ENCODE peak calls at places on chromosomes 2 and 18, in eight cellular contexts. I is HCT116, U is GM23338, Y is SK-N-SH, F is HepG2, K is breast epithelium, L is H1, T is K562. V is an unnamed sample. For H3K4me1, the result is how much of the 10 kb centered on the place peaks cover.

GRCh38 chr2:163884416-163884815 is 148.6 kb upstream of the FIGN start:
- DNase-seq in Y (no peak), L (no peak), T (no peak), F (no peak), U (peak), K (no peak), I (no peak), V (no peak)

GRCh38 chr2:80326214-80326613 is 21.7 kb upstream of the LRRTM1 start:
- DNase-seq in F (peak), I (no peak), T (no peak), U (peak), Y (peak), K (no peak), L (no peak), V (no peak)

GRCh38 chr2:173986805-173987204 is 21.6 kb upstream of the SP3 start:
- DNase-seq in T (no peak), F (peak), L (no peak), U (no peak), I (no peak), K (no peak), Y (no peak), V (no peak)

GRCh38 chr2:223995569-223995968 is 38.3 kb downstream of the MRPL44 start:
- DNase-seq in F (peak), I (peak), L (no peak), K (no peak), T (no peak), U (no peak), Y (no peak), V (no peak)

GRCh38 chr2:97706112-97706511 is 7.3 kb upstream of the ZAP70 start:
- DNase-seq in F (no peak), T (no peak), Y (no peak), L (no peak), U (no peak), K (no peak), I (no peak), V (no peak)

GRCh38 chr2:112493048-112493447 is 11.1 kb downstream of the TTL start:
- DNase-seq in Y (no peak), L (no peak), F (no peak), K (no peak), I (no peak), U (peak), T (peak), V (no peak)

GRCh38 chr2:109727929-109728447 is 66.1 kb upstream of the RGPD5 start:
- DNase-seq in I (no peak), U (no peak), F (no peak), L (no peak), K (peak), T (no peak), Y (no peak), V (peak)

GRCh38 chr2:8036366-8036765 is 645.5 kb upstream of the ID2 start:
- DNase-seq in F (no peak), Y (no peak), U (no peak), T (no peak), I (no peak), L (no peak), K (no peak), V (no peak)

GRCh38 chr2:232689152-232689910 is 7.8 kb upstream of the GIGYF2 start:
- DNase-seq in Y (peak), I (no peak), K (no peak), U (no peak), L (no peak), F (no peak), T (no peak), V (no peak)

GRCh38 chr2:237520290-237520689 is 33.2 kb downstream of the MLPH start:
- DNase-seq in L (no peak), I (no peak), T (no peak), Y (no peak), K (no peak), F (no peak), U (no peak), V (no peak)

DNA sequence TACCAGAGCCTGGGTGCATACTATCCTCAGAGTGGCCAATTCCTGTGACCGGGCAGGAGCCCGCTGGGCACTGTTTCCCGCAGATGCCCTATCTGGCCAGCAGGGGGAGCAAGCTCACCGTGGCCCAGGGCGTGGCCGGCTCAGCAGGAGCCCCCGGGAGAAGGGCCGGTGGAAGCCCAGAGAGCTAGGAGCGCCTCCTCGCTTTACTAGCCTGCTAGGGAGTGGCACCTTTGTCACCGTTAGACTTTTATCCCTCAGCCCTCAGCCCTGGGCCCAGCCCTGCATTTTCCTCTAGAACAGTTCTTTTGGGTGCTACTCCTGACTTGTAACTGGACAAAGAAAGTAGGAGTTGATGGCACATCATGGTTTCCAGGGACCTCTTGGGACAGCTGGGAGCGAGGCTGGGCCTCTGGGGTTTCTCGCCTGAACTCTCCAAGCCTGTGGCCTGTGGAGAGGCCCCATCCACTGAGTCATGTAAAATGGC is 24.0 kb downstream of the TMEM177 start:
- DNase-seq in Y (peak), U (peak), F (peak), I (peak), K (peak), L (peak), T (peak), V (peak)
- TF ChIP-seq POLR2AphosphoS5 in Y (no peak), U (no peak), F (no peak), I (no peak), K (no peak), L (no peak), T (no peak), V (peak)

GRCh38 chr2:182826051-182826450 is 40.4 kb downstream of the FRZB start:
- DNase-seq in T (no peak), K (no peak), L (no peak), U (no peak), F (no peak), Y (no peak), I (no peak), V (no peak)

GRCh38 chr2:182822733-182823132 is 43.7 kb downstream of the FRZB start:
- DNase-seq in K (no peak), F (no peak), T (no peak), U (no peak), I (no peak), L (no peak), Y (peak), V (no peak)

GRCh38 chr2:182824056-182824758 is 42.2 kb downstream of the FRZB start:
- DNase-seq in F (no peak), I (no peak), Y (no peak), L (no peak), T (no peak), U (no peak), K (no peak), V (no peak)

GRCh38 chr2:182827182-182827879 is 39.1 kb downstream of the FRZB start:
- DNase-seq in K (no peak), I (no peak), F (no peak), Y (no peak), L (no peak), T (no peak), U (no peak), V (no peak)

DNA sequence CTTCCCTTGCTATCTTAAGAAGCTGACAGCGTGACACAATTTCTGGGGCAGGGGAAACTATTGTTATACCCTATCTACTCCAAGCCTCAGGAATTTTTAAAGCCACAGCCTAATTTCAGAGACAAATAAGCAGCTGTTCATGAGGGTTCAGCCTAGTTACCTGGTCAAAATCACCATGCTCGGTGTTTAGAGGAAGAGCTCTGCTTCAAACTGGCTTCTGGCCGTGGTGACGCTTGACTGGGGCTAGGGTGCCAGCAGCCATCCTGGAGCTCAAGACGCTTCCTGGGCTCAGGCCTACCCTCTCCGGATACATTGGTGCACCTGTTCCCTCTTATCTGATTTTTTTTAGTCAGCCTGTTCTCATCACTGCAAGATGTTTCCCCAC is 41.7 kb downstream of the FRZB start:
- DNase-seq in K (no peak), T (no peak), Y (no peak), F (no peak), I (no peak), U (peak), L (no peak), V (no peak)
- H3K27ac ChIP-seq in K (no peak), T (no peak), Y (no peak), F (no peak), I (no peak), U (no peak), L (no peak), V (no peak)

GRCh38 chr18:26459340-26459739 is 89.0 kb downstream of the KCTD1 start:
- DNase-seq in Y (no peak), F (no peak), T (no peak), U (no peak), L (no peak), K (no peak), I (no peak), V (no peak)
- H3K4me1 ChIP-seq in Y (under half), F (under half), T (under half), U (under half), L (under half), K (under half), I (under half), V (under half)

GRCh38 chr2:127862228-127862627 is 4.3 kb upstream of the POLR2D start:
- DNase-seq in U (no peak), K (no peak), T (no peak), Y (no peak), L (no peak), I (no peak), F (no peak), V (no peak)
- TF ChIP-seq POLR2AphosphoS5 in U (no peak), K (no peak), T (no peak), Y (no peak), L (no peak), I (no peak), F (no peak), V (no peak)

GRCh38 chr2:215831296-215831913 is 181.9 kb downstream of the MREG start:
- DNase-seq in F (peak), T (no peak), I (no peak), K (no peak), U (no peak), L (no peak), Y (no peak), V (no peak)

GRCh38 chr2:215832791-215833190 is 180.6 kb downstream of the MREG start:
- DNase-seq in L (no peak), U (no peak), Y (no peak), I (no peak), T (no peak), F (peak), K (peak), V (peak)

GRCh38 chr2:215836881-215837280 is 176.5 kb downstream of the MREG start:
- DNase-seq in U (no peak), K (no peak), L (no peak), Y (no peak), T (no peak), F (no peak), I (no peak), V (no peak)

GRCh38 chr2:215835641-215836040 is 177.7 kb downstream of the MREG start:
- DNase-seq in F (no peak), U (no peak), Y (no peak), L (no peak), I (no peak), T (no peak), K (no peak), V (no peak)

DNA sequence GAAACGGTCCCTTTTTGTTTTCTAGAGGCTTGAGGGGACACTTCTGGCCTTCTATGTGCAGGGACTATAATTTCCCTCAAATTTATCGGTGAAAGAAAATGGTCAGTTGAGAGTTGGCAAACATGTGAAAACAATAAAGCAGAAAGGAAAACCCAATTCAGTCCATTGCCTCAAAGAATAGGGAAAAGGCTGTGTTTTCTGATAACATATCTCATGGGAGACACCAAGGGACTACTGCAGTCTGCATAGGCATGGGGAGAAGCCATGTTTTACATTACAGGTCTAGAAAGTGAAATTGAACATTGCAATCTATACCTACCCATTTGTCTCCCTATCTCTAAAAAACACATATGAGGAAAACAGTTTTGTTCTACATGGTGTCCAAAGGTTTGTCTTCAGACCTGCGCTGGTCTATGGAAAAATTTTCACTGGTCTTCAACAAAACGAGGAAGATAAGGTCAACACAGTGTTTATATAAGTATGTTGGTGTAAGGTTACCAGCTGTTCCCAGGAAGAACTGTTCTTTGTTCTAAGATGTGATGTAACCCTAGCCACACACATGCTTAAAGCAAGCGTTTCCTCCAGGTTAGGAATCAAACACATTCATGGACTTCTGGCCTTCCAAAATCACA is 179.7 kb downstream of the MREG start:
- DNase-seq in F (peak), K (no peak), I (peak), Y (no peak), L (no peak), T (peak), U (peak), V (peak)
- H3K27ac ChIP-seq in F (peak), K (peak), I (no peak), Y (no peak), L (no peak), T (peak), U (no peak), V (no peak)

GRCh38 chr18:79683626-79684282 is 4.2 kb downstream of the CTDP1 start:
- DNase-seq in K (no peak), L (no peak), U (no peak), Y (no peak), F (no peak), I (no peak), T (no peak), V (no peak)
- H3K4me1 ChIP-seq in K (under half), L (under half), U (under half), Y (under half), F (under half), I (under half), T (under half), V (under half)

DNA sequence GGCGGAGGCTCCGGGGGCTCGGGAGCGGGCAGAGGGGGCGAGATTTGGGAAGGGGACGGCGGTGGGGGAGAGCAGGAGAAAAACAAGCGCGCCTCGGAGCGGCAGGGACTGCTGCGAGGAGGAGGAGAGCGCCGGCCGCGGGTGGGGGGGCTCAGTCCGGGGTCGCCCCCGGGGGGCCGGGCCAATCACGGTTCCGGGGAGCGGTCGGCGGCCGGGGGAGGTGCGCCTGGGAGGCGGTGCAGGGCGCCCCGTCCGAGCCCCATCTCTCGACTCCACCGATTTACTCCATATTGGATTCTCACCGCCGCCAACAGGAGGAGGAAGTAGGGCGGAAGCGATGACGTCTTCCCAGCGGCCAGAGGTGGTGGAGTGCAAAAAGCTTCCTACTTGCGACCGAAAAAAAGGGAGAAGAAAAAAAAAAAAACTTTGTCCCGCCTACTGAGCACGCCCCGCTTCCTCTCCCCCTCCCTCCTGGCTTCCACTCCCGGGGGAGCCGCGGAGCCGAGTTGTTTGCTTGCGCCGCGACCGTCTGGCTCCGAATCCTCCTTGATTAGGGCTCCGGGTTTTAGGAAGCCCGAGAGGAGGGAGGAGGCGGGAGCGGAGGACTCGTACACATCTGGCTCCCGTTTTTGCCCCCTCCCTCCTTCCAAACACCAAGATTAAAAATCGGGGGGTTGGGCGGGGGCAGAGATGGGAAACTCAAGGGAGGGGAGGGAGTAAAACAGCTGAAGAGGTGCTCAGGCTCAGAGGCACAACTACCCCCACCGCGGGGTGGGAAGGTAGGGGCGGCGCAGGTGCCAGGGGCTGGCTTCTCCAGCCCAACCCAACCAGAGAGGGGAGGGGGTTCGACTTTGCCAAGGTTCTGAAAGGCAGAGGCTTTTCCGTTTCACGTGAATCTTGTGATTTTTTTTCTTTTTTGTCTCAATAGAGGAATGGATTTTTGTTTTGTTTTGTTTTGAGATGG is at the start of gene SPRED2:
- DNase-seq in T (peak), Y (peak), K (peak), L (peak), U (peak), I (peak), F (peak), V (peak)
- TF ChIP-seq POLR2AphosphoS5 in T (peak), Y (peak), K (peak), L (no peak), U (peak), I (peak), F (peak), V (peak)

DNA sequence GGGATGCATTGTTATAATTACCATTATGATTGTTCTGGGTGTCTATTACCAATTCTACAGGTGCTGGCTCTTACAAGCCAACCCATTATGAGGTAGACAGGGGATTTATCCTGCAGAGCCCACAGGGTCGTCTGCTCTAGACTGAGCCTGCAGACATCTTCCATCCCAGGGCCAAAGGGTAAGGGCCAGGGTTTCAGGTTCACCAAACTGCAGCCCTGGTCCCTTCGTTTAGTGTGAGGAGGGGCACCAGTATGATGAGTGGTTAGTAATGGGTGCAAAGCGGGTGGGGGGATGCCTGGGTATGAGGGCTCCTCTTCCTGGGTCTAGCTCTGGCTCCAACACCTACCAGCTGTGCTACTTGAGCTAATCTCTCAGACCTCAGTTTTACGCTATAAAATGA is 1.2 kb upstream of the ARID5A start:
- DNase-seq in I (no peak), U (no peak), T (no peak), Y (no peak), F (no peak), L (no peak), K (no peak), V (no peak)
- H3K27ac ChIP-seq in I (no peak), U (no peak), T (no peak), Y (no peak), F (no peak), L (no peak), K (peak), V (no peak)

V was measured in prostate gland.